ENCODE peak calls at places on chromosome 15, in six cellular contexts. Y is naive thymus-derived CD4-positive, alpha-beta T cell; N is thoracic aorta; B is lower lobe of right lung; I is aorta; Z is CD8-positive, alpha-beta memory T cell. Q is an unnamed sample.

GRCh38 chr15:36414670-36415069 is 164.8 kb upstream of the CDIN1 start:
- DNase-seq in Y (no peak), I (no peak), N (no peak), B (no peak), Z (no peak), Q (no peak)

GRCh38 chr15:45442497-45443135 is 64.3 kb upstream of the GATM start:
- DNase-seq in I (no peak), B (no peak), Y (no peak), Z (no peak), N (no peak), Q (no peak)

GRCh38 chr15:81338422-81339007 is 14.6 kb upstream of the STARD5 start:
- DNase-seq in Z (no peak), Y (no peak), B (no peak), I (peak; percentile 71), N (peak; percentile 9), Q (no peak)

GRCh38 chr15:55789066-55789660 is 46.2 kb upstream of the PRTG start:
- DNase-seq in Y (no peak), Z (peak; percentile 50), N (no peak), B (no peak), I (no peak), Q (no peak)

GRCh38 chr15:75452364-75452967 is 976 bp upstream of the SIN3A start:
- DNase-seq in I (peak; percentile 91), Z (peak; percentile 69), N (peak; percentile 64), Y (peak; percentile 80), B (peak; percentile 88), Q (peak; percentile 91)

GRCh38 chr15:68431037-68431791 is 749 bp downstream of the ITGA11 start:
- DNase-seq in B (no peak), Y (no peak), N (no peak), I (peak; percentile 80), Z (no peak), Q (no peak)

GRCh38 chr15:55916666-55917409 is 76.6 kb downstream of the NEDD4 start:
- DNase-seq in Y (no peak), Z (no peak), B (no peak), I (no peak), N (no peak), Q (no peak)

GRCh38 chr15:63560741-63561448 is 36.3 kb upstream of the FBXL22 start:
- DNase-seq in I (no peak), Y (no peak), B (no peak), N (no peak), Z (no peak), Q (no peak)

GRCh38 chr15:81394609-81395008 is 20.6 kb upstream of the TMC3 start:
- DNase-seq in N (no peak), I (no peak), B (no peak), Y (no peak), Z (no peak), Q (no peak)

GRCh38 chr15:96042734-96043224 is 287.7 kb upstream of the NR2F2 start:
- DNase-seq in B (no peak), Y (no peak), N (no peak), Z (no peak), I (no peak), Q (no peak)

GRCh38 chr15:48634934-48635333 is 10.6 kb downstream of the FBN1 start:
- DNase-seq in I (no peak), N (no peak), Z (no peak), B (no peak), Y (no peak), Q (no peak)

GRCh38 chr15:66099950-66100671 is 153.4 kb downstream of the MEGF11 start:
- DNase-seq in Y (no peak), I (no peak), B (no peak), Z (no peak), N (no peak), Q (peak; percentile 26)

GRCh38 chr15:67850995-67851535 is 11.2 kb upstream of the RNU6-1 start:
- DNase-seq in Z (no peak), N (no peak), Y (no peak), I (no peak), B (peak; percentile 66), Q (peak; percentile 66)

GRCh38 chr15:101179341-101180153 is 72.3 kb downstream of the CHSY1 start:
- DNase-seq in B (no peak), N (no peak), I (peak; percentile 69), Y (no peak), Z (no peak), Q (no peak)

GRCh38 chr15:77857419-77857818 is 220.1 kb downstream of the TBC1D2B start:
- DNase-seq in Z (no peak), B (peak; percentile 20), Y (no peak), N (no peak), I (no peak), Q (peak; percentile 28)

GRCh38 chr15:22949074-22949547 is 31.1 kb downstream of the CYFIP1 start:
- DNase-seq in N (no peak), B (no peak), I (peak; percentile 71), Z (no peak), Y (no peak), Q (no peak)

GRCh38 chr15:78893538-78893937 is 20.8 kb downstream of the MORF4L1 start:
- DNase-seq in N (no peak), I (no peak), Z (no peak), B (no peak), Y (no peak), Q (no peak)

GRCh38 chr15:29278436-29279099 is 8.9 kb upstream of the NSMCE3 start:
- DNase-seq in B (no peak), I (no peak), Y (no peak), Z (no peak), N (no peak), Q (no peak)

GRCh38 chr15:55247276-55247675 is 42.3 kb downstream of the RAB27A start:
- DNase-seq in N (no peak), I (no peak), Z (no peak), B (no peak), Y (no peak), Q (no peak)

GRCh38 chr15:90004252-90004651 is 3.1 kb downstream of the ZNF710 start:
- DNase-seq in B (no peak), Z (no peak), Y (no peak), I (no peak), N (no peak), Q (no peak)

GRCh38 chr15:29688981-29689723 is 133.1 kb downstream of the TJP1 start:
- DNase-seq in B (no peak), Z (no peak), I (no peak), Y (no peak), N (no peak), Q (no peak)

GRCh38 chr15:47817825-47818681 is 100.7 kb downstream of the SEMA6D start:
- DNase-seq in B (no peak), Z (no peak), Y (no peak), I (no peak), N (no peak), Q (no peak)

GRCh38 chr15:66835558-66835878 is 133.5 kb downstream of the SMAD6 start:
- DNase-seq in Y (no peak), N (no peak), B (peak; percentile 78), Z (no peak), I (peak; percentile 64), Q (no peak)

GRCh38 chr15:68618339-68619302 is 39.8 kb downstream of the CORO2B start:
- DNase-seq in Y (no peak), I (no peak), B (no peak), N (no peak), Z (no peak), Q (no peak)

GRCh38 chr15:34039506-34040123 is 611 bp upstream of the AVEN start:
- DNase-seq in I (no peak), Y (peak; percentile 11), Z (no peak), B (no peak), N (no peak), Q (no peak)

GRCh38 chr15:86743283-86743903 is 663.7 kb downstream of the AGBL1 start:
- DNase-seq in N (no peak), Z (peak; percentile 38), B (no peak), Y (peak; percentile 12), I (no peak), Q (no peak)

GRCh38 chr15:92158426-92158825 is 235.3 kb upstream of the ST8SIA2 start:
- DNase-seq in I (no peak), B (no peak), N (no peak), Z (no peak), Y (no peak), Q (no peak)

GRCh38 chr15:61118885-61119284 is 110.2 kb downstream of the RORA start:
- DNase-seq in B (no peak), I (no peak), N (no peak), Y (no peak), Z (no peak), Q (no peak)

GRCh38 chr15:57038496-57038895 is 120.1 kb downstream of the TCF12 start:
- DNase-seq in N (no peak), B (no peak), Z (no peak), I (no peak), Y (no peak), Q (no peak)
- H3K27ac ChIP-seq in N (no peak overlapping the region), B (no peak overlapping the region), Z (no peak overlapping the region), I (no peak overlapping the region), Y (no peak overlapping the region), Q (no peak overlapping the region)

GRCh38 chr15:51226813-51227212 is 111.6 kb downstream of the CYP19A1 start:
- DNase-seq in Y (no peak), Z (no peak), N (no peak), I (no peak), B (no peak), Q (no peak)
- H3K4me1 ChIP-seq in Y (no peaks in the 10 kb centered on the region), Z (no peaks in the 10 kb centered on the region), N (peaks cover 42% of the 10 kb centered on the region), I (peaks cover 3% of the 10 kb centered on the region), B (peaks cover 8% of the 10 kb centered on the region), Q (peaks cover 35% of the 10 kb centered on the region)

GRCh38 chr15:40297356-40297755 is 10.4 kb downstream of the PLCB2 start:
- DNase-seq in Z (no peak), I (peak; percentile 35), B (peak; percentile 11), Y (no peak), N (no peak), Q (no peak)

GRCh38 chr15:40300367-40300766 is 7.4 kb downstream of the PLCB2 start:
- DNase-seq in Y (no peak), B (no peak), I (no peak), Z (no peak), N (no peak), Q (no peak)

GRCh38 chr15:40295870-40296560 is 11.7 kb downstream of the PLCB2 start:
- DNase-seq in Z (no peak), N (no peak), B (peak; percentile 39), I (peak; percentile 9), Y (no peak), Q (no peak)

GRCh38 chr15:40296561-40297230 is 11.0 kb downstream of the PLCB2 start:
- DNase-seq in Z (no peak), I (peak; percentile 11), Y (no peak), N (no peak), B (peak; percentile 22), Q (no peak)

GRCh38 chr15:40298216-40298935 is 9.4 kb downstream of the PLCB2 start:
- DNase-seq in I (peak; percentile 21), B (peak; percentile 13), Z (no peak), N (no peak), Y (no peak), Q (no peak)
- H3K36me3 ChIP-seq in I (no peaks in the 10 kb centered on the region), B (peaks cover 28% of the 10 kb centered on the region), Z (peaks cover 13% of the 10 kb centered on the region), N (no peaks in the 10 kb centered on the region), Y (peaks cover 95% of the 10 kb centered on the region), Q (peaks cover 89% of the 10 kb centered on the region)

GRCh38 chr15:70375006-70375409 is 277.3 kb upstream of the TLE3 start:
- DNase-seq in B (no peak), N (peak; percentile 25), Y (no peak), I (peak; percentile 80), Z (no peak), Q (no peak)
- H3K27ac ChIP-seq in B (no peak overlapping the region), N (no peak overlapping the region), Y (no peak overlapping the region), I (no peak overlapping the region), Z (no peak overlapping the region), Q (no peak overlapping the region)

Q was measured in left lung.